ENCODE peak calls at places on chromosomes 1 and 21, in five cellular contexts. J is uterus, L is heart left ventricle, Y is breast epithelium, Q is lower leg skin. W is an unnamed sample.

GRCh38 chr1:228147768-228148167 is 2.0 kb upstream of the GJC2 start:
- DNase-seq in J (no peak), L (no peak), Y (no peak), Q (no peak), W (peak)

GRCh38 chr1:66770694-66771093 is 18.4 kb downstream of the DYNLT5 start:
- DNase-seq in J (no peak), L (no peak), Y (no peak), Q (no peak), W (no peak)

GRCh38 chr1:203086992-203087763 is 1.4 kb upstream of the MYOG start:
- DNase-seq in J (no peak), L (no peak), Y (no peak), Q (no peak), W (no peak)

GRCh38 chr1:117067528-117068370 is 7.6 kb downstream of the TTF2 start:
- DNase-seq in J (peak), L (peak), Y (no peak), Q (no peak), W (peak)

GRCh38 chr1:115648717-115649691 is 7.2 kb downstream of the VANGL1 start:
- DNase-seq in J (no peak), L (no peak), Y (no peak), Q (no peak), W (no peak)

GRCh38 chr21:32442566-32443318 is 30.2 kb downstream of the EVA1C start:
- DNase-seq in J (no peak), L (no peak), Y (no peak), Q (no peak), W (no peak)

GRCh38 chr1:180484490-180484889 is 17.9 kb downstream of the ACBD6 start:
- DNase-seq in J (no peak), L (no peak), Y (no peak), Q (no peak), W (no peak)

GRCh38 chr1:101137144-101138126 is 99.4 kb upstream of the S1PR1 start:
- DNase-seq in J (no peak), L (no peak), Y (no peak), Q (no peak), W (no peak)

GRCh38 chr1:61221642-61222041 is 139.3 kb downstream of the NFIA start:
- DNase-seq in J (no peak), L (no peak), Y (no peak), Q (no peak), W (no peak)

GRCh38 chr1:58395355-58395754 is 151.2 kb downstream of the OMA1 start:
- DNase-seq in J (no peak), L (no peak), Y (no peak), Q (peak), W (no peak)

GRCh38 chr21:45590246-45590725 is 48.0 kb upstream of the SLC19A1 start:
- DNase-seq in J (peak), L (peak), Y (peak), Q (no peak), W (no peak)

GRCh38 chr1:150789396-150789795 is 18.7 kb downstream of the CTSK start:
- DNase-seq in J (no peak), L (no peak), Y (no peak), Q (peak), W (no peak)

GRCh38 chr1:201896951-201897391 is 8.3 kb downstream of the SHISA4 start:
- DNase-seq in J (peak), L (peak), Y (no peak), Q (no peak), W (no peak)

GRCh38 chr1:46684670-46685069 is 13.0 kb downstream of the TEX38 start:
- DNase-seq in J (no peak), L (no peak), Y (no peak), Q (no peak), W (no peak)

GRCh38 chr1:199691540-199691939 is 336.0 kb upstream of the NR5A2 start:
- DNase-seq in J (no peak), L (no peak), Y (no peak), Q (no peak), W (no peak)

GRCh38 chr1:151972533-151973270 is 21.0 kb downstream of the S100A10 start:
- DNase-seq in J (peak), L (no peak), Y (no peak), Q (no peak), W (no peak)

GRCh38 chr1:45205000-45205909 is 1.1 kb downstream of the ZSWIM5 start:
- DNase-seq in J (peak), L (peak), Y (no peak), Q (no peak), W (no peak)

GRCh38 chr1:45196863-45197262 is 9.5 kb downstream of the ZSWIM5 start:
- DNase-seq in J (no peak), L (no peak), Y (no peak), Q (no peak), W (no peak)

GRCh38 chr1:45200435-45200834 is 6.0 kb downstream of the ZSWIM5 start:
- DNase-seq in J (no peak), L (no peak), Y (no peak), Q (no peak), W (no peak)

GRCh38 chr1:45198185-45198584 is 8.2 kb downstream of the ZSWIM5 start:
- DNase-seq in J (no peak), L (no peak), Y (no peak), Q (no peak), W (no peak)

DNA sequence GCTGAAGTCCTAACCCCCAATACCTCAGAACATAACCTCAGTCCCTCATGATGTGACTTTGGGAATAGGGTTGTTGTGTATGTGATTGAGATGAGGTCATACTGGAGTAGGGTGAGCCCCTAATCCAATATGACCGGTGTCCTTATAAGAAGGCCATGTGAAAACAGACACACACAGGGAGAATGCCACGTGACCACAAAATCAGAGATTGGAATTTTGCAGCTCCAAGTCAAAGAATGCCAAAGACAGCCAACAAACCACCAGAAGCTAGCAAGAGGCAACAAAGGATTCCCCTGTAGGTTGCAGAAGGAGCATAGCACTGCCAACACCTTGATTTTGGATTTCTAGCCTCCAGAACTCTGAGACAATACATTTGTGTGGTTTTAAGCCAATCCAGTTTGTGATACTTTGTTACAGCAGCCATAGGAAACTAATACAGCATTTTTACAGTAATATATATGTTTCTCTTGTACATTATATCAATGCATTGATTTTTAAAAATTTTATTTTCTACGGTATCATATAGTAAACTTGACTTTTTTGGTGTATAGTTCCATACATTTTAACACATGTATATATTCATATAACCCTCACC is 5.4 kb downstream of the ZSWIM5 start:
- DNase-seq in J (no peak), L (no peak), Y (no peak), Q (no peak), W (no peak)
- TF ChIP-seq POLR2A in J (no peak), L (no peak), Y (no peak), Q (no peak), W (no peak)

GRCh38 chr1:41662061-41662655 is 177.7 kb upstream of the EDN2 start:
- DNase-seq in J (peak), L (peak), Y (no peak), Q (no peak), W (peak)
- TF ChIP-seq POLR2A in J (peak), L (peak), Y (no peak), Q (no peak), W (peak)

GRCh38 chr1:20787775-20788488 is 825 bp upstream of the HP1BP3 start:
- DNase-seq in J (peak), L (no peak), Y (no peak), Q (no peak), W (peak)

GRCh38 chr1:20788489-20788795 is 1.3 kb upstream of the HP1BP3 start:
- DNase-seq in J (no peak), L (no peak), Y (no peak), Q (no peak), W (no peak)

GRCh38 chr1:20785907-20786309 is 1.2 kb downstream of the HP1BP3 start:
- DNase-seq in J (no peak), L (no peak), Y (no peak), Q (no peak), W (no peak)

GRCh38 chr1:20786310-20787099 is 602 bp downstream of the HP1BP3 start:
- DNase-seq in J (peak), L (peak), Y (peak), Q (peak), W (peak)

GRCh38 chr1:20787100-20787774 is at the start of gene HP1BP3:
- DNase-seq in J (peak), L (peak), Y (peak), Q (peak), W (peak)
- TF ChIP-seq POLR2A in J (peak), L (peak), Y (no peak), Q (no peak), W (peak)

GRCh38 chr1:223703668-223704013 is 8.7 kb upstream of the CAPN2 start:
- DNase-seq in J (no peak), L (no peak), Y (no peak), Q (no peak), W (no peak)

GRCh38 chr1:223702735-223703667 is 9.3 kb upstream of the CAPN2 start:
- DNase-seq in J (no peak), L (no peak), Y (no peak), Q (no peak), W (no peak)

GRCh38 chr1:223707270-223708000 is 4.9 kb upstream of the CAPN2 start:
- DNase-seq in J (peak), L (peak), Y (peak), Q (peak), W (peak)

GRCh38 chr1:223706077-223706988 is 6.0 kb upstream of the CAPN2 start:
- DNase-seq in J (peak), L (no peak), Y (no peak), Q (peak), W (peak)

DNA sequence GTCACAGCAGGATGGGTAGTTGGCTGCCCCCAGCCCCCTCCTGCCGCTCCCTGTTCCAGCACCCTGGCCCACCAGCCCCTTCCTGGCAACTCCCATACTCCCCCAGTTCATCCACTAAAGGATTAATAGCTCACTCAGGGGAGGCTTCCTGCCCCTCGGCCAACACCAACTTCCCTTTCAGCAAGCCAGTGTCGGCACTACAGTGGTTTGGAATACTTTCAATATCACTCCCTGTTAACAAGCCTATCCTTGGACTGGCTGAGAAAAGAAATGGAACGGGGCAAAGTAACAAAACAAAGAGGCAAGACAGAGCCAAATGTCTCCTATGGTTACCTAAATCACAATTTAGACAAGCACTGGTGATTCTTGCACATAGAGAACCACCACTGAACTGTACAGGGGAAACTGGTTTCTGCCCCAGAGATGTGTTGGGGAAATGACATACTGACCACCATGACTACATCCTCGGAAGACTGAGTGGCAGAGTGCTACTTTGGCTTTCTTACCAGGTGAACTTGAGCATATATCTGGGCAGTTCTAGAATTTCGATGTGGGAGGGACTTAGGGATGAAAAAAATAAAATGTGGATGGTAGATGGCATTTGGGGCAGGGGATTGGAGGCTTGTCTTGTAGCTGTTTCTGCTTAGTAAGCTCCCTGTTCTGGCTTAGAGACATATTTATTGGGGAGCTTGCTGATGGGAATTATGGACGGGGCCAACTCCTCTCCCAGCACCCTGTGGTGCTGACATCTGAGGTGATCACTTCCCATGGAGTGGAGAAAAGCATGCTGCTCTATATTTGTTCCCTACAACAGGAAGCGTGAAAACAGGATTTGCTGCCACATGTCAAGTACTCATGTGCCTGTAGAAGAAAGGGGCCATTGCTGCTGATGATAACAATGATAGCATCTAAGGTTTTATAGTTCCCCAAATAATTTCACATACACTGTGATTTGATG is 7.1 kb upstream of the CAPN2 start:
- DNase-seq in J (no peak), L (no peak), Y (no peak), Q (no peak), W (no peak)
- TF ChIP-seq POLR2A in J (no peak), L (no peak), Y (no peak), Q (no peak), W (no peak)

GRCh38 chr1:109929588-109930251 is 19.1 kb downstream of the CSF1 start:
- DNase-seq in J (no peak), L (no peak), Y (no peak), Q (no peak), W (no peak)

GRCh38 chr1:109929170-109929569 is 18.5 kb downstream of the CSF1 start:
- DNase-seq in J (no peak), L (no peak), Y (no peak), Q (no peak), W (no peak)

GRCh38 chr1:109927908-109928307 is 17.3 kb downstream of the CSF1 start:
- DNase-seq in J (peak), L (peak), Y (no peak), Q (peak), W (peak)

GRCh38 chr1:109927356-109927755 is 16.7 kb downstream of the CSF1 start:
- DNase-seq in J (no peak), L (no peak), Y (no peak), Q (no peak), W (no peak)

GRCh38 chr1:109928591-109929111 is 18.0 kb downstream of the CSF1 start:
- DNase-seq in J (peak), L (peak), Y (no peak), Q (no peak), W (no peak)
- TF ChIP-seq POLR2A in J (no peak), L (no peak), Y (no peak), Q (no peak), W (no peak)

DNA sequence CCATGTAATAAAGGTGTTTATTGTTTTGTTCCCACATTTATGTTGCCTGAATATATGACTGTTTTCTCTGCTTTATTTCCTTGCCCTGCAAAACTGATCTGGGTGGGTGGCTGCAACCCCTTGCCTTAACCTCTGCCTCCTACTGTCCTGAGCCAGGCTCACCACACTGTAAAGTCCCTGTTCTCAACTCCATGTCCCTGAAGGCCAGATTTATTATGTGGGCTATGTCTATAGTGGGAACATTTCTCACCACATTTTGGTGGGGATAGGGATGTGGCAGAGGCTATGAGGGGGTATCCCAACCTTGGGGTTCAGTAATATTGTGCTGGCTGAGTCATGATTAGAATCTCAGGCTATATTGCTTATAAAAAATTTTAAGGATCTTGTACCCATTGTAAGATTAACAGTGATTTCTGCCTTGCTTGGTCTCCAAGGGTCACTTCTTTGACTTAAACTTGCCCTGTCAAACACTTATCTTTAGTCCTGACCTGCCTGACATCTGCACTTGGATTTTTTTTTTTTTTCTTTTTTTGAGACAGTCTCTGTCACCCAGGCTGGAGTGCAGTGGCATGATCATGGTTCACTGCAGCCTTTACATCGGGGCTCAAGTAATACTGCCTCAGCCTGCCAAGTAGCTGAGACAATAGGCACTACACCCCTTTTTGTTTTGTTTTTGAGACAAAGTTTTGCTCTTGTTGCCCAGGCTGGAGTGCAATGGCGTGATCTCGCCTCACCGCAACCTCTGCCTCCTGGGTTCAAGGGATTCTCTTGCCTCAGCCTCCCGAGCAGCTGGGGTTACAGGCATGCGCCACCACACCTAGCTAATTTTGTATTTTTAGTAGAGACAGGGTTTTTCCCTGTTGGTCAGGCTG is 3.6 kb downstream of the RPS8 start:
- DNase-seq in J (no peak), L (no peak), Y (no peak), Q (no peak), W (no peak)
- TF ChIP-seq POLR2A in J (no peak), L (no peak), Y (no peak), Q (no peak), W (no peak)

GRCh38 chr21:17610862-17611261 is 1.8 kb downstream of the BTG3 start:
- DNase-seq in J (peak), L (no peak), Y (no peak), Q (no peak), W (no peak)

GRCh38 chr21:17612565-17613241 is at the start of gene BTG3:
- DNase-seq in J (peak), L (peak), Y (peak), Q (peak), W (peak)

GRCh38 chr21:17613242-17613676 is 558 bp upstream of the BTG3 start:
- DNase-seq in J (peak), L (peak), Y (no peak), Q (peak), W (peak)

GRCh38 chr21:17612023-17612564 is 607 bp downstream of the BTG3 start:
- DNase-seq in J (peak), L (peak), Y (peak), Q (peak), W (no peak)

DNA sequence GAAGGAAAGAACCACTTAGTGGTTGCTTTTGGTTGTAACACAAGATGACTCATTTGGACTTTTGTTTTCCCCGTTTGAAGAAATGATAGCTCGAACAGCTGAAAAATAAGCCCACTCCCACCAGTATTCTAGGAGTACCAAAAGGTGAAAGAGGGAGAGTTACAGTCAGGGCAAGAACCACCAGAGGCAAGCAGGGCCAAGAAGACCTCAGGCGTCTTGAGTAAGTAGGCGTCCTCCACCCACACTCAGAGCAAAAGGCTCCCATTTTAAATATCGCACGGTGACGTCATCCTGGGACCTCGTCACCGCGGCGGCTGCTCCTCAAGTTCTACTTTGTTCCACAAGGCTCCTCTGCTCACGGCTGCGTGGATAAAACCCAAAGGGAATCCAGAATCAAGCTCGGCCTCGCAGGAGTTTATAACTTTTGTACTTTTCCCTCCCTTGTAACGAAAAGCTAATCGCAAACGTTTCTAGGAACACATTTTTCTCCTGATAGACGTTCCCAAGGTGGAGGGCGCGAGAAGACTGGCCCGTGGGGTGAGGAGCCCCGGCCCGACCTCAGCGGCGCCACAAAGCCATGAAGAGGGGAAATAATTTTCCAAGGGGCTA is 1.2 kb downstream of the BTG3 start:
- DNase-seq in J (peak), L (peak), Y (peak), Q (peak), W (peak)
- TF ChIP-seq POLR2A in J (peak), L (no peak), Y (peak), Q (no peak), W (peak)

DNA sequence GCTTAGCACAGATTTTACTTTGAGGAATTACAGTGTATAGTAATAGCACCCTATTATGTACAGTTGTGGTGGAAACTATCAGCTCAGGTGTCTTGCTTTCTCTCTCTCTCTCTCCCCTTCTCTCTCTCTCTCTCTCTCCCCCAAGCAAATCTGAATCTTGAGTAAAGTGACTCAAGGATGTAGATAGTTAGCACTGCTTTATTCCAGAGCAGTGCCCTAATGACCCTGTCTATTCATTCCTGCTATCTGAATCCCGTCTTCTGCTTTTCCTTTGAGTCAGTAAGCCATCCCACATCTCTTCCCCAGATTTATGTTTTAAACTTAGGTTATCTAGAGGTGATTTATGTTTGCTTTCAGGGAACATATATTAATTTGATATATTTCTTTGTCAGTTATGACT is 5.2 kb upstream of the HPCAL4 start:
- DNase-seq in J (no peak), L (no peak), Y (no peak), Q (no peak), W (no peak)
- TF ChIP-seq POLR2A in J (no peak), L (no peak), Y (no peak), Q (no peak), W (no peak)